ENCODE peak calls at places on chromosome 19, in five cellular contexts. M, L, B, W and J are unnamed samples.
A peak's percentile ranks its signal among the peaks of the same experiment; 100 is the strongest.

GRCh38 chr19:14536926-14537692 is 7.7 kb downstream of the TECR start:
- DNase-seq in M (peak; percentile 90), L (peak; percentile 95), B (peak; percentile 93), W (peak; percentile 83), J (peak; percentile 72)

GRCh38 chr19:18428837-18429674 is 8.9 kb downstream of the ISYNA1 start:
- DNase-seq in M (peak; percentile 84), L (peak; percentile 98), B (peak; percentile 84), W (peak; percentile 94), J (peak; percentile 83)

GRCh38 chr19:18208098-18208951 is 4.5 kb upstream of the RAB3A start:
- DNase-seq in M (peak; percentile 63), L (peak; percentile 57), B (peak; percentile 73), W (no peak), J (peak; percentile 62)

GRCh38 chr19:3171894-3172679 is 6.5 kb upstream of the S1PR4 start:
- DNase-seq in M (no peak), L (no peak), B (no peak), W (no peak), J (no peak)

GRCh38 chr19:17441241-17442135 is 7.0 kb downstream of the TMEM221 start:
- DNase-seq in M (peak; percentile 38), L (peak; percentile 56), B (peak; percentile 68), W (no peak), J (peak; percentile 59)

GRCh38 chr19:54677217-54677616 is 14.4 kb downstream of the LILRB4 start:
- DNase-seq in M (no peak), L (no peak), B (no peak), W (no peak), J (no peak)

GRCh38 chr19:2768365-2769132 is 14.5 kb downstream of the SGTA start:
- DNase-seq in M (no peak), L (no peak), B (no peak), W (no peak), J (no peak)

GRCh38 chr19:19062454-19063182 is 1.2 kb upstream of the SLC25A42 start:
- DNase-seq in M (no peak), L (no peak), B (no peak), W (no peak), J (peak; percentile 16)

DNA sequence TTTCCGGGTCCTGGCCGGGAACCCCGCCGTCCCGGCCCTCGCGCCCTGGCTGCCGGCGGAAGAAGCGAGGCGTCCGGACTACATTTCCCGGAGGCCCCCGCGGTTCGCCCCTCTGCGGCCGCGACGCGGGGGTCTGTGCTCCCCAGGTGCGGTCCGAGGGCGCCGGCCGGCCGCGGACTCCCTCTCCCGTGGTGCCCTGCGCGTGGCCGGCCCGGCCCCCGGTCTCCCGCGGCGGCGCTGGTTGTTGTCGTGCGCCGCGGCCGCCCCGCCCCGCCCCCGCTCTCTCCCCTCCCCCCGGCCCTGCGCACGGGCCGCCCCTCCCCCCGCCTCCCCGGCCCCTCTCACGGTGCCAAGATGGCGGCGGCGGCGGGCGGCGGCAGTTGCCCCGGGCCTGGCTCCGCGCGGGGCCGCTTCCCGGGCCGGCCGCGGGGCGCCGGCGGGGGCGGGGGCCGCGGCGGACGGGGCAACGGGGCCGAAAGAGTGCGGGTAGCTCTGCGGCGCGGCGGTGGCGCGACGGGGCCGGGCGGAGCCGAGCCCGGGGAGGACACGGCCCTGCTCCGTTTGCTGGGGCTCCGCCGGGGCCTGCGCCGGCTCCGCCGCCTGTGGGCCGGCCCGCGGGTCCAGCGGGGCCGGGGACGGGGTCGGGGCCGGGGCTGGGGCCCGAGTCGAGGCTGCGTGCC is at the start of gene KMT2B:
- DNase-seq in M (peak; percentile 98), L (peak; percentile 99), B (peak; percentile 93), W (no peak), J (no peak)
- H3K4me1 ChIP-seq in M (peaks cover 20% of the 10 kb centered on the region), L (peaks cover 22% of the 10 kb centered on the region), B (peaks cover 64% of the 10 kb centered on the region), W (peaks cover 15% of the 10 kb centered on the region), J (peaks cover 45% of the 10 kb centered on the region)

GRCh38 chr19:1425902-1426301 is 12.3 kb upstream of the RPS15 start:
- DNase-seq in M (no peak), L (no peak), B (no peak), W (no peak), J (no peak)
- H3K4me2 ChIP-seq in M (no peak overlapping the region), L (peak overlapping the region; percentile 31), B (no peak overlapping the region), W (no peak overlapping the region), J (no peak overlapping the region)

DNA sequence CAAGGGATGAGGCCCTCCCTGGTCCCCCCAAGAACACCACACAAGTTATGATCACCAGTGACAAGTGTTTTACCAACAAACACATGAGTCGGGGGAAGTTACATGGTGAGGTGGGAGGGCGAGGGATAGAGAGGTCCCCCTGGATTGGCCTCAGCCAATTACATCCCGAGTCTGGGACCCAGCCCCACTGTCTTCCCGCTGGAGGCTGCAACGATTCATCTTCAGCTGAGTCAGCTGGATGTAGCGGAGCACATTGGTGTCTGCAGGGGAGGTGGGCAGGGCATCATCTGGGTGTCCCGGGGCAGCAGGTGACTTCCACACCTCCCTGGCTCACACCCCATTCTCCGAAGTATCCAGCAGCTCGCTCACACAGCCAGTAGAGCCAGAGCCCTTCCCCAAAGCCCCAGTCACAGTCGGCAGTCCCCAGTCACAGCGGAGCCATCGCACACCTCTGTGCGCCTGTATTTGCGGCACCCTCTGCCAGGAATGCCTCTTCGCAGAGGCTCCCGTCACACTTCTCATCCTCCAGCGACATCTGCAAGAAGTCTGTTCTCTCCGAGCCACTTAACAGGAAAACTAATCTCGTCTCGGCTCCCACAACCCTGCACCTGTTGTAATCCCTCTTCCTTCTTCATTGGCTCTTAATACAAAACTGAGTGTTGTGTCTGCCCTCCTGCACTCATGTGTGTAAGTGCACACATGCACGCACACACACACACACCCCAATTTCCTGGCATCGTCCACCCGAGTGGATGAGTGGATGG is 2.0 kb downstream of the TTC9B start:
- DNase-seq in M (no peak), L (no peak), B (no peak), W (no peak), J (no peak)
- H3K4me3 ChIP-seq in M (no peak overlapping the region), L (no peak overlapping the region), B (no peak overlapping the region), W (peak overlapping the region; percentile 67), J (no peak overlapping the region)

GRCh38 chr19:39494661-39495060 is 4.1 kb upstream of the DLL3 start:
- DNase-seq in M (no peak), L (no peak), B (no peak), W (no peak), J (no peak)
- H3K4me1 ChIP-seq in M (peaks cover 21% of the 10 kb centered on the region), L (peaks cover 17% of the 10 kb centered on the region), B (peaks cover 20% of the 10 kb centered on the region), W (peaks cover 9% of the 10 kb centered on the region), J (peaks cover 28% of the 10 kb centered on the region)

DNA sequence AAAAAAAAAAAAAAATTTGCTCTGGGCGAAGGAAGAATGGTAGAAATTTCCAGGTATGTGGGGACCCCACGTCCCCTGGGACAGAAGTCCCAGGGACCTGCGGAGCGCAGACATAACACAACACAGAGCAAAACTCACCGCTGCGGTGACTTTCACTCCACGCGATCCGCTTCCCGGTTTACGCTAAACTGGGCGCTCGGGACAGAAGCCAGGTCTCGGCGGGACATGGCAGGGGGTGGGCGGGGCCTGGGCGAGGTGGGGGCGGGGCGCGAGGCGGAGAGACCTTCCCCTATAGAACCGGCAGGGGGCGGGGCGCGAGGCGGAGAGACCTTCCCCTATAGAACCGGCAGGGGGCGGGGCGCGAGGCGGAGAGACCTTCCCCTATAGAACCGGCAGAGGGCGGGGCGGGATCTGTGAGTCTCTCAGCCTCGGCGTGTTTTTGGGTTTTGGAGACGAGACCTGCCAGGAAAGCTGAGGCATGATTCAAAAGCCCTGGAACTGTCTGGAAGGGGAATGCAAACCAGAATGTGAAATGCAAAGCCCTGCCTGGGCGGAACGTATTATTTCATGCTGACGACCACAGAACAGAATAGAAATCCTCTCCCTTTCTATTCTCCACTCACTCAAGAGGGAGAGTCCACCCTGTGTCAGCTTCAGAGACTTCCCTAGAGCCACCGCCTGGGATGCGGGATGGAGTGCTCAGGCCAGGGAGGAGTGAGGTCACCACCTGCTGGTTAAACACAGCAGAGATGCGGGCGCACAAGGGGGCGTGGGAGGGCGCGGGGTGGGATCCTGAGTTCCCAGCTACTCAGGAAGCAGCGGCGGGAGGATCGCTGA is 20.2 kb upstream of the ERVV-1 start:
- DNase-seq in M (peak; percentile 13), L (peak; percentile 96), B (peak; percentile 89), W (peak; percentile 87), J (peak; percentile 84)
- H3K4me2 ChIP-seq in M (no peak overlapping the region), L (peak overlapping the region; percentile 89), B (peak overlapping the region; percentile 75), W (peak overlapping the region; percentile 76), J (peak overlapping the region; percentile 70)

GRCh38 chr19:48330012-48330681 is 4.8 kb downstream of the EMP3 start:
- DNase-seq in M (no peak), L (peak; percentile 93), B (no peak), W (peak; percentile 79), J (peak; percentile 96)
- H3K4me3 ChIP-seq in M (no peak overlapping the region), L (peak overlapping the region; percentile 62), B (no peak overlapping the region), W (peak overlapping the region; percentile 85), J (peak overlapping the region; percentile 70)

GRCh38 chr19:6272913-6273600 is 6.7 kb downstream of the MLLT1 start:
- DNase-seq in M (no peak), L (peak; percentile 54), B (no peak), W (no peak), J (no peak)
- H3K4me1 ChIP-seq in M (peaks cover 9% of the 10 kb centered on the region), L (peaks cover 44% of the 10 kb centered on the region), B (peaks cover 90% of the 10 kb centered on the region), W (peaks cover 36% of the 10 kb centered on the region), J (peaks cover 14% of the 10 kb centered on the region)

GRCh38 chr19:11480927-11481776 is at the start of gene ELAVL3:
- DNase-seq in M (no peak), L (peak; percentile 72), B (no peak), W (no peak), J (no peak)

GRCh38 chr19:11483176-11484111 is 2.6 kb upstream of the ELAVL3 start:
- DNase-seq in M (no peak), L (no peak), B (no peak), W (no peak), J (no peak)

GRCh38 chr19:11480081-11480926 is 542 bp downstream of the ELAVL3 start:
- DNase-seq in M (no peak), L (no peak), B (no peak), W (no peak), J (no peak)

GRCh38 chr19:11482384-11483050 is 1.7 kb upstream of the ELAVL3 start:
- DNase-seq in M (peak; percentile 84), L (peak; percentile 91), B (peak; percentile 93), W (peak; percentile 67), J (peak; percentile 95)

GRCh38 chr19:11481777-11482383 is 1.0 kb upstream of the ELAVL3 start:
- DNase-seq in M (peak; percentile 90), L (peak; percentile 92), B (peak; percentile 95), W (peak; percentile 63), J (peak; percentile 93)
- H3K4me2 ChIP-seq in M (peak overlapping the region; percentile 97), L (peak overlapping the region; percentile 54), B (peak overlapping the region; percentile 51), W (peak overlapping the region; percentile 65), J (peak overlapping the region; percentile 74)